ENCODE peak calls at places on chromosome 12, in ten cellular contexts. G, J, X, M, Z, D, L, U, Q and V are unnamed samples.

GRCh38 chr12:49198431-49199155 is 9.7 kb upstream of the TUBA1A start:
- DNase-seq in J (no peak), Q (peak; percentile 62), D (peak; percentile 94), M (peak; percentile 73), G (no peak), X (no peak), U (peak; percentile 66), L (no peak), Z (peak; percentile 53), V (no peak)

GRCh38 chr12:71693126-71693525 is 7.2 kb downstream of the TMEM19 start:
- DNase-seq in J (no peak), G (no peak), Q (no peak), D (no peak), M (no peak), U (no peak), X (no peak), Z (no peak), L (peak; percentile 57), V (peak; percentile 64)

GRCh38 chr12:52313461-52313860 is 7.7 kb downstream of the KRT83 start:
- DNase-seq in M (no peak), J (no peak), D (no peak), Q (no peak), L (no peak), G (no peak), Z (peak; percentile 40), U (no peak), X (no peak), V (no peak)

GRCh38 chr12:21672151-21672550 is 14.5 kb upstream of the LDHB start:
- DNase-seq in G (no peak), X (no peak), D (no peak), L (no peak), J (no peak), M (no peak), Q (no peak), Z (no peak), U (no peak), V (no peak)

GRCh38 chr12:8011331-8011730 is 21.2 kb upstream of the FOXJ2 start:
- DNase-seq in Q (no peak), G (no peak), J (no peak), M (peak; percentile 56), Z (no peak), L (no peak), D (no peak), U (no peak), X (no peak), V (no peak)

GRCh38 chr12:82671673-82672195 is 15.0 kb upstream of the TMTC2 start:
- DNase-seq in X (no peak), Q (no peak), G (no peak), D (no peak), Z (no peak), J (no peak), M (no peak), U (no peak), L (no peak), V (no peak)

GRCh38 chr12:116075251-116075650 is 202.2 kb downstream of the MED13L start:
- DNase-seq in Q (no peak), L (no peak), X (no peak), M (no peak), G (no peak), J (no peak), U (no peak), D (no peak), Z (no peak), V (no peak)

GRCh38 chr12:120961604-120962486 is 16.5 kb upstream of the HNF1A start:
- DNase-seq in Z (no peak), X (no peak), U (peak; percentile 31), J (no peak), L (peak; percentile 95), G (no peak), D (no peak), Q (peak; percentile 43), M (no peak), V (peak; percentile 97)

GRCh38 chr12:2610358-2610757 is 184.4 kb upstream of the FKBP4 start:
- DNase-seq in Q (no peak), J (no peak), M (no peak), D (no peak), G (no peak), X (no peak), U (no peak), Z (no peak), L (no peak), V (no peak)

GRCh38 chr12:122945047-122945592 is 21.1 kb downstream of the ABCB9 start:
- DNase-seq in G (no peak), L (no peak), U (no peak), M (no peak), J (no peak), X (no peak), Q (no peak), D (no peak), Z (no peak), V (no peak)

GRCh38 chr12:12725086-12725955 is 8.2 kb downstream of the CDKN1B start:
- DNase-seq in Z (peak; percentile 98), U (peak; percentile 95), M (peak; percentile 97), L (peak; percentile 96), J (peak; percentile 95), G (peak; percentile 91), D (peak; percentile 100), X (peak; percentile 95), Q (peak; percentile 93), V (peak; percentile 92)

GRCh38 chr12:89821901-89822300 is 113.3 kb upstream of the ATP2B1 start:
- DNase-seq in D (no peak), Z (no peak), Q (no peak), J (no peak), U (no peak), G (no peak), L (no peak), M (peak; percentile 20), X (no peak), V (no peak)

GRCh38 chr12:34402899-34403705 is 380.8 kb downstream of the ALG10 start:
- DNase-seq in G (peak; percentile 27), X (peak; percentile 4), J (no peak), U (no peak), D (no peak), L (peak; percentile 10), M (no peak), Q (peak; percentile 6), Z (peak; percentile 51), V (no peak)

GRCh38 chr12:34402228-34402898 is 380.1 kb downstream of the ALG10 start:
- DNase-seq in L (peak; percentile 12), U (no peak), G (peak; percentile 24), X (peak; percentile 0), Q (peak; percentile 9), M (no peak), D (no peak), Z (peak; percentile 59), J (no peak), V (no peak)

GRCh38 chr12:34401659-34402227 is 379.4 kb downstream of the ALG10 start:
- DNase-seq in D (no peak), J (no peak), X (peak; percentile 3), G (peak; percentile 26), U (no peak), M (no peak), L (peak; percentile 9), Q (peak; percentile 8), Z (peak; percentile 48), V (no peak)

GRCh38 chr12:34399631-34400422 is 377.5 kb downstream of the ALG10 start:
- DNase-seq in Q (peak; percentile 2), J (no peak), D (no peak), G (peak; percentile 16), Z (peak; percentile 34), X (peak; percentile 2), L (peak; percentile 9), U (no peak), M (no peak), V (peak; percentile 27)

DNA sequence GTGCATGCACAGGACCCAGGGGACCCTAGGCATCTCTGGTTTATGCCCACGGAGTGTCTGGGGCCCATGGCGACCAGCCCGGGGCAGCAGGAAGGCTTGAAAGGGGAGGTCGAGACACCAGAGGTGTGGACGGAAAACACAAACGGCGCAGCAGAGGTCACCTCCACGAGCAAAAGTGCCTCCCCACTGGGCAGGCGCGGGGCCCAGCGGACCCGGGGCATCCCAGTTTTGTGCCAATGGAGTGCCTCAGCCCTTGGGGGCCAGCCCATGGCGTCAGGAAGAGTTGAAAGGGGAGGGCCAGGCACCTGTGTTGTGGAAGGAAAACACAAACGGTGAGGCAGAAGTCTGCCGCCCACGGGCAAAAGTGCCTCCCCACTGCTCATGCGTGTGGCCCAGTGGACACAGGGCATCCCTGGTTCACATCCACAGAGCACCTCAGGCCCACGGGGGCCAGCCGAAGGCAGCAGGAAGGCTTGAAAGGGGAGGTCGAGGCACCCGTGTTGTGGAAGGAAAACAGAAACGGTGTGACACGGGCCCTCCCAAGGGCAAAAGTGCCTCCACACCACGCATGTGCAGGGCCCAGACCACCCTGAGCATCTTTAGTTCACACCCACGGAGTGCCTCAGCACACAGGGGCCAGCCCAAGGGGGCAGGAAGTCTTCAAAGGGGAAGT is 378.8 kb downstream of the ALG10 start:
- DNase-seq in J (no peak), Q (peak; percentile 5), U (no peak), G (peak; percentile 14), X (peak; percentile 2), M (no peak), D (no peak), L (peak; percentile 11), Z (peak; percentile 45), V (no peak)
- H3K9me3 ChIP-seq in J (no peaks in the 10 kb centered on the region), Q (peaks cover 21% of the 10 kb centered on the region), U (no peaks in the 10 kb centered on the region), G (peaks cover 97% of the 10 kb centered on the region), X (no peaks in the 10 kb centered on the region), M (peaks cover 46% of the 10 kb centered on the region), D (peaks cover 76% of the 10 kb centered on the region), L (no peaks in the 10 kb centered on the region), Z (peaks cover 31% of the 10 kb centered on the region), V (peaks cover 100% of the 10 kb centered on the region)

DNA sequence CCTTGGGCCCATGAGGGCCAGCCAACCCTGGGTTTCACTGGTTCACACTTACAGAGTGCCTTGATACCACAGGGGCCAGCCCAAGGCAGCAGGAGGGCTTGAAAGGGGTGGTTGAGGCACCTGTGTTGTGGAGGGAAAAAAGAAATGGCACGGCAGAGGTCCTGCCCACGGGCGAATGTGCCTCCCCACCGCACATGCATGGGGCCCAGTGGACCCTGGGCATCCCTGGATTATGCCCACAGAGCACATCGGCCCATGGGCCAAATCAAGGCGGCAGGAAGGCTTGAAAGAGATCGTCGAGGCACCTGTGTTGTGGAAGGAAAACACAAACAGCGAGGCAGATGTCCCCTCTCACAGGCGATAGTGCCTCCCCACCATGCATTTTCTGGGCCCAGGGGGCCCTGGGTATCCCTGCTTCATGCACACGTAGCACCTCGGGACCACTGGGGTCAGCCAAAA is 378.2 kb downstream of the ALG10 start:
- DNase-seq in M (no peak), Z (peak; percentile 49), Q (peak; percentile 1), J (no peak), G (peak; percentile 16), D (no peak), U (no peak), X (no peak), L (peak; percentile 10), V (no peak)
- H3K9me3 ChIP-seq in M (peaks cover 49% of the 10 kb centered on the region), Z (peaks cover 25% of the 10 kb centered on the region), Q (peaks cover 14% of the 10 kb centered on the region), J (no peaks in the 10 kb centered on the region), G (peaks cover 96% of the 10 kb centered on the region), D (peaks cover 77% of the 10 kb centered on the region), U (no peaks in the 10 kb centered on the region), X (no peaks in the 10 kb centered on the region), L (no peaks in the 10 kb centered on the region), V (peaks cover 100% of the 10 kb centered on the region)

GRCh38 chr12:130081420-130081819 is 80.8 kb upstream of the FZD10 start:
- DNase-seq in L (no peak), D (no peak), Q (no peak), G (no peak), X (no peak), U (peak; percentile 82), M (no peak), J (peak; percentile 24), Z (no peak), V (no peak)
- H3K9me3 ChIP-seq in L (no peaks in the 10 kb centered on the region), D (peaks cover 38% of the 10 kb centered on the region), Q (no peaks in the 10 kb centered on the region), G (peaks cover 8% of the 10 kb centered on the region), X (no peaks in the 10 kb centered on the region), U (no peaks in the 10 kb centered on the region), M (peaks cover 38% of the 10 kb centered on the region), J (no peaks in the 10 kb centered on the region), Z (no peaks in the 10 kb centered on the region), V (no peaks in the 10 kb centered on the region)

GRCh38 chr12:87254371-87255030 is 774.7 kb downstream of the C12orf50 start:
- DNase-seq in J (no peak), G (no peak), X (no peak), Q (no peak), M (no peak), L (no peak), Z (no peak), U (no peak), D (no peak), V (no peak)

GRCh38 chr12:87253157-87253556 is 776.0 kb downstream of the C12orf50 start:
- DNase-seq in X (no peak), J (no peak), Q (no peak), Z (no peak), D (no peak), M (peak; percentile 31), G (no peak), L (no peak), U (no peak), V (no peak)
- H3K9me3 ChIP-seq in X (no peaks in the 10 kb centered on the region), J (no peaks in the 10 kb centered on the region), Q (no peaks in the 10 kb centered on the region), Z (no peaks in the 10 kb centered on the region), D (no peaks in the 10 kb centered on the region), M (no peaks in the 10 kb centered on the region), G (no peaks in the 10 kb centered on the region), L (no peaks in the 10 kb centered on the region), U (no peaks in the 10 kb centered on the region), V (no peaks in the 10 kb centered on the region)